ENCODE peak calls at places on chromosomes 1 and 21, in six cellular contexts. V is thyroid gland, S is A549, Q is Peyer's patch, T is spleen, F is thoracic aorta. N is an unnamed sample.

GRCh38 chr1:43993206-43993914 is 2.0 kb downstream of the CCDC24 start:
- DNase-seq in V (no peak), S (no peak), F (no peak), T (no peak), Q (no peak), N (no peak)

GRCh38 chr1:24139159-24139489 is 3.8 kb downstream of the IL22RA1 start:
- DNase-seq in T (no peak), Q (no peak), F (no peak), S (no peak), V (no peak), N (no peak)

GRCh38 chr21:15004721-15005370 is 60.0 kb downstream of the NRIP1 start:
- DNase-seq in F (no peak), T (no peak), Q (no peak), S (no peak), V (no peak), N (no peak)

GRCh38 chr1:26994020-26994745 is 691 bp downstream of the TRNP1 start:
- DNase-seq in V (peak), Q (no peak), T (no peak), S (no peak), F (no peak), N (peak)

GRCh38 chr1:187445066-187445465 is 616.3 kb downstream of the PLA2G4A start:
- DNase-seq in V (no peak), F (no peak), S (no peak), Q (no peak), T (no peak), N (no peak)

GRCh38 chr1:83033682-83034081 is 965.2 kb downstream of the TTLL7 start:
- DNase-seq in S (no peak), V (no peak), Q (no peak), F (no peak), T (no peak), N (no peak)

GRCh38 chr1:225965231-225965630 is 24.2 kb upstream of the LEFTY2 start:
- DNase-seq in S (no peak), F (no peak), V (no peak), T (peak), Q (no peak), N (no peak)

GRCh38 chr21:24023402-24023801 is 1583.9 kb downstream of the MRPL39 start:
- DNase-seq in F (no peak), T (no peak), V (no peak), Q (no peak), S (no peak), N (no peak)

GRCh38 chr1:222790520-222790919 is 24.3 kb upstream of the DISP1 start:
- DNase-seq in V (no peak), T (no peak), F (no peak), Q (no peak), S (no peak), N (no peak)

GRCh38 chr1:179016694-179017382 is 8.9 kb upstream of the FAM20B start:
- DNase-seq in Q (peak), T (peak), F (peak), S (peak), V (peak), N (peak)

GRCh38 chr21:19031956-19032355 is 628.4 kb upstream of the TMPRSS15 start:
- DNase-seq in V (no peak), S (no peak), T (no peak), F (no peak), Q (no peak), N (no peak)

GRCh38 chr1:204721378-204722041 is 36.0 kb upstream of the LRRN2 start:
- DNase-seq in T (no peak), Q (no peak), S (no peak), F (no peak), V (no peak), N (no peak)

GRCh38 chr21:41210405-41211040 is 42.6 kb downstream of the BACE2 start:
- DNase-seq in V (peak), F (no peak), Q (no peak), T (no peak), S (no peak), N (no peak)

GRCh38 chr1:62131093-62131725 is 63.4 kb upstream of the L1TD1 start:
- DNase-seq in F (no peak), S (peak), T (no peak), Q (peak), V (peak), N (peak)

GRCh38 chr1:220810179-220810653 is 23.5 kb downstream of the MTARC1 start:
- DNase-seq in V (peak), T (peak), F (peak), Q (peak), S (peak), N (peak)

GRCh38 chr21:45078877-45079281 is 4.5 kb downstream of the ADARB1 start:
- DNase-seq in Q (peak), V (no peak), S (no peak), F (no peak), T (no peak), N (no peak)

GRCh38 chr21:14584357-14585095 is 38.4 kb upstream of the SAMSN1 start:
- DNase-seq in Q (no peak), V (no peak), T (no peak), S (no peak), F (no peak), N (no peak)

GRCh38 chr1:220278991-220279390 is 6.7 kb upstream of the RAB3GAP2 start:
- DNase-seq in T (no peak), Q (no peak), V (no peak), F (no peak), S (no peak), N (no peak)

GRCh38 chr1:175479521-175480342 is 263.7 kb downstream of the TNR start:
- DNase-seq in T (no peak), V (no peak), S (no peak), Q (no peak), F (no peak), N (no peak)

GRCh38 chr1:240687820-240688219 is 75.9 kb upstream of the GREM2 start:
- DNase-seq in S (no peak), T (no peak), V (no peak), F (no peak), Q (no peak), N (no peak)

GRCh38 chr1:61083014-61083798 is 845 bp downstream of the NFIA start:
- DNase-seq in Q (peak), F (no peak), V (peak), S (peak), T (peak), N (peak)

GRCh38 chr1:7941437-7941793 is 776 bp upstream of the TNFRSF9 start:
- DNase-seq in Q (no peak), S (no peak), T (no peak), V (no peak), F (no peak), N (no peak)

GRCh38 chr1:99533909-99534907 is 111.7 kb upstream of the PALMD start:
- DNase-seq in V (no peak), S (no peak), F (no peak), Q (no peak), T (no peak), N (no peak)

GRCh38 chr1:10969267-10969970 is 43.0 kb upstream of the TARDBP start:
- DNase-seq in T (no peak), Q (no peak), F (no peak), S (no peak), V (no peak), N (no peak)

GRCh38 chr21:29346281-29346680 is 47.6 kb downstream of the BACH1 start:
- DNase-seq in Q (no peak), F (no peak), V (no peak), S (no peak), T (no peak), N (no peak)

GRCh38 chr1:27665016-27665651 is 6.9 kb downstream of the IFI6 start:
- DNase-seq in S (no peak), V (no peak), T (no peak), F (no peak), Q (no peak), N (no peak)

GRCh38 chr1:77068013-77068412 is 151.2 kb downstream of the PIGK start:
- DNase-seq in T (no peak), S (no peak), V (no peak), F (no peak), Q (no peak), N (no peak)

GRCh38 chr1:42745851-42746250 is 5.8 kb upstream of the CLDN19 start:
- DNase-seq in V (no peak), F (no peak), T (no peak), Q (no peak), S (no peak), N (no peak)

GRCh38 chr1:10688409-10688786 is 108.0 kb downstream of the CASZ1 start:
- DNase-seq in T (no peak), S (no peak), F (no peak), V (no peak), Q (no peak), N (no peak)

GRCh38 chr1:114535401-114535800 is 24.4 kb upstream of the TRIM33 start:
- DNase-seq in V (no peak), F (no peak), Q (no peak), S (no peak), T (no peak), N (no peak)

GRCh38 chr1:238063454-238063853 is 172.7 kb upstream of the ZP4 start:
- DNase-seq in S (peak), V (no peak), T (no peak), F (no peak), Q (no peak), N (no peak)

GRCh38 chr21:46149205-46149901 is 6.0 kb downstream of the FTCD start:
- DNase-seq in V (peak), Q (peak), F (no peak), S (no peak), T (peak), N (no peak)

GRCh38 chr1:15167386-15167785 is 13.8 kb downstream of the TMEM51 start:
- DNase-seq in V (no peak), T (no peak), Q (no peak), S (no peak), F (no peak), N (no peak)

GRCh38 chr1:64955093-64956066 is 11.0 kb downstream of the JAK1 start:
- DNase-seq in V (peak), S (no peak), F (no peak), T (peak), Q (peak), N (peak)

GRCh38 chr1:65963161-65963888 is 170.6 kb downstream of the PDE4B start:
- DNase-seq in T (no peak), S (no peak), V (no peak), F (no peak), Q (no peak), N (no peak)

GRCh38 chr21:41766051-41766882 is 585 bp downstream of the RIPK4 start:
- DNase-seq in F (no peak), Q (no peak), S (no peak), T (peak), V (peak), N (no peak)

GRCh38 chr1:228394571-228395394 is 11.9 kb downstream of the TRIM11 start:
- DNase-seq in S (no peak), F (no peak), T (peak), V (peak), Q (peak), N (no peak)

GRCh38 chr1:97895278-97895677 is 25.6 kb downstream of the DPYD start:
- DNase-seq in F (no peak), Q (no peak), T (no peak), S (no peak), V (no peak), N (no peak)

GRCh38 chr1:48302652-48303051 is 80.1 kb downstream of the SLC5A9 start:
- DNase-seq in S (no peak), Q (no peak), F (no peak), T (no peak), V (no peak), N (no peak)

GRCh38 chr1:7374761-7375160 is 396.3 kb upstream of the VAMP3 start:
- DNase-seq in V (no peak), Q (peak), T (peak), S (no peak), F (no peak), N (no peak)

DNA sequence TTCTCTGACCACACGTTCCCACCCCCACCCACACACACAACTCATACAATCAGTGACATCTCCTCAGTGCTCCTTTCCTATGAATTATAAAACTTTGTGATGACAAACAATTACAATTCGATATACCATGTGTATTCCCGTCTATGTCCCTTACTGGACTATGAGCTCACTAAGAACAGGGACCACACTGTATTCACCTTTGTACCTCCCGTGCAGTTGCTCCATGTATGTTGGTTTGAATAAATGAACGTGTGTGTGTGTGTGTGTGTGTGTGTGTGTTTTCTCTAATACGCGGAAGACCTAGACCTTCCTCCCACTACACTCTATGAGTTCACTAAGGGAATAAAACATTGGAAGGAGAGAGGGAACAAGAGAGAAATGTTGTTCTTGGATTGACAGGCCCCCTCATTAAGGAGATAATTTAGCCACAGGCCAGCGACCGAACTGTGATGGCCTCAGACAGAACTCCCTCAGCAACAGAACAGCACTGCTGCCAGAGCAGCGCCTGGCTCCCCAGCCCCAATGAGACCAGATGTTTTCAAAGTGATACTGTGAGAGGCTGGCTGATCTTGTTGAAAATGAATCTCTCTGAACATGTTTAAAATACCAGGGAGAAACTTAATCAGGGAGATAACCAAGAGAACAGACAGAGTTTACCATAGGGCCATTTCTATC is 21.7 kb downstream of the BCAR3 start:
- DNase-seq in F (no peak), V (no peak), Q (no peak), S (no peak), T (no peak), N (peak)
- H3K27ac ChIP-seq in F (peak), V (no peak), Q (no peak), S (peak), T (no peak), N (peak)

GRCh38 chr1:85313888-85314696 is 37.7 kb upstream of the BCL10 start:
- DNase-seq in Q (no peak), F (no peak), V (no peak), T (no peak), S (peak), N (no peak)

GRCh38 chr1:85314726-85315125 is 38.3 kb upstream of the BCL10 start:
- DNase-seq in Q (no peak), T (no peak), F (no peak), S (no peak), V (no peak), N (no peak)

GRCh38 chr1:85316324-85316723 is 39.9 kb upstream of the BCL10 start:
- DNase-seq in T (no peak), Q (no peak), V (no peak), S (no peak), F (no peak), N (no peak)

GRCh38 chr1:85317580-85317979 is 41.1 kb upstream of the BCL10 start:
- DNase-seq in F (no peak), Q (no peak), V (no peak), S (no peak), T (no peak), N (no peak)

DNA sequence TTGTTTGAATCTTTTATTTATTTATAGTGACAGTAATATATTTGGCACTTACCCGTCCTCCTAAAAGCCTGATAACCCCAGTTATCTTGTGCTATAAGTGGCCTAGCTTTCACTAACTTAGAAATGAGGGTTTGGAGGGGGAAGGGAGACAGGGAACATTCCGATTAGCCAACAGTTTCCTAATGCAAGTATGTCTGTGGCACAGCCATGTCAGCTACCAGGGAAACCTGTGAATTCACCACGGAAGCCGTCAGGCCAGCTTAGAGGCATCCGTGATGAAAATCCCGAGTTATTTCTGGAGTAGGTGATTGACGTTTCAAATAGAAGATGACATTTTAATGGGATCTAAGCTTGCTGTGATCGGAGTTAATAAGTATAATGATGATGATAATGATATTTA is 39.4 kb upstream of the BCL10 start:
- DNase-seq in F (no peak), Q (no peak), S (no peak), V (no peak), T (no peak), N (no peak)
- H3K27ac ChIP-seq in F (no peak), Q (no peak), S (peak), V (no peak), T (no peak), N (no peak)

DNA sequence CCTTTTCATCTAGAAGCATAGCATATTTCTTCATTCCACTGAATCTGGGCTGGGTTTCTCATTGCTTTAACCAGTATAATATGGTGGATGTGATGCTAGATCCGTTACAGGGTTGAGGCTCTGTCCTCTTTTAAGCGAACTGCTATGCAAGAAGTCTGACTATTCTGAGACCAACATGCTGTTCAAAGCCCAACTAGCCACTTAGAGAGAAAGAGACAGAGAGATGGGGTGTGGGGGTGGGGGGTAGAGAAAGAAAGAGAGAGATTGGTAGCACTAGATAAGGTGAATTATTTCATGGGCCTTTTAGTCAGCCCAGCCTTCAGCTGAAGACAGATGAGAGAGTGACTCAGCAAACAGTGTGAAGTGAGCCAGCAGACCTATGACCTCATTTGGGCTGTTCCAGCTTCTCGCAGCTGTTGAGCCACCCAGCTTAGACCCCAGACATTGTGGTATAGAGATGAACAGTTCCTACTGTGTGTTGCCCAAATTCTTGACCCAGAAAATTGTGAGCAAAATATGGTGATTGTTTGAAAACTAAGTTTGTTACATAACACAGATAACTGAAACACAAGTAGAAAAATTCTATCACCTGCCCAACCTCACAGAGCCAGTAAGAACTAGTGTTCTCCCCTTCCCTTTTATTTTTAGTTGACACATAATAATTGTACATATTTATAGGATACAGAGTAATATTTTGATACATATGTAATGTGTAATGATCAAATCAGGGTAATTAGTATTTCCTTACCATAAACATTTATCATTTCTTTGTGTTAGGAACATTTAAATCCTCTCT is 40.7 kb upstream of the PRKACB start:
- DNase-seq in T (no peak), S (peak), V (peak), Q (peak), F (no peak), N (peak)
- H3K27ac ChIP-seq in T (no peak), S (peak), V (peak), Q (no peak), F (no peak), N (peak)

DNA sequence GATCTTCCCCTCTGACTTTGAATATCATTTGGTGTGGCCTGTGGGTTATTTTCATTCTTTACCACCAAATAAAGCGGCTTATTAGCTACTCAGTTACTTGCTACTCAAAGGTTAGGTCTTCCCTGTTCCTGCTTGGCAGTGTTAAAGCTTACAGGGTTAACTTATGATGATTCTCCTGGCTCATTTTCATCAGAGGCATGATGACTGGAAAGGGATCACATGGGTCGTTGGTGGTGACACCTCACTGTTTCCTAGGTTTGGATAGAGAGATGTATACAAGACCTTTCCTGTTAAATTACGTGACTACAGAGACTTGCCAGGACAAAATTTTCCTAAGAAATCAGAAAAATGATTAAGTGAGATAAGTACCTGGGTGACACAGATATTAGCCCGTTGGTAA is 27.4 kb downstream of the MRPS6 start:
- DNase-seq in F (no peak), Q (no peak), S (no peak), V (no peak), T (no peak), N (no peak)
- H3K27ac ChIP-seq in F (peak), Q (no peak), S (no peak), V (no peak), T (no peak), N (no peak)

GRCh38 chr1:12346483-12347155 is 116.8 kb downstream of the VPS13D start:
- DNase-seq in V (no peak), F (no peak), Q (no peak), S (peak), T (no peak), N (peak)
- H3K27ac ChIP-seq in V (no peak), F (no peak), Q (peak), S (peak), T (no peak), N (peak)

GRCh38 chr1:212315184-212315583 is 30.0 kb downstream of the PPP2R5A start:
- DNase-seq in F (no peak), V (no peak), S (no peak), T (no peak), Q (no peak), N (no peak)
- H3K27ac ChIP-seq in F (no peak), V (no peak), S (no peak), T (no peak), Q (no peak), N (no peak)

GRCh38 chr1:234687011-234687410 is 77.0 kb upstream of the IRF2BP2 start:
- DNase-seq in F (no peak), Q (no peak), V (no peak), S (no peak), T (no peak), N (no peak)

GRCh38 chr1:234683127-234683855 is 73.3 kb upstream of the IRF2BP2 start:
- DNase-seq in T (no peak), V (no peak), S (no peak), Q (no peak), F (no peak), N (no peak)

GRCh38 chr1:234686035-234686434 is 76.1 kb upstream of the IRF2BP2 start:
- DNase-seq in Q (no peak), V (no peak), S (peak), F (no peak), T (no peak), N (no peak)

GRCh38 chr1:234683856-234684632 is 74.1 kb upstream of the IRF2BP2 start:
- DNase-seq in F (peak), Q (peak), V (peak), S (peak), T (no peak), N (peak)

DNA sequence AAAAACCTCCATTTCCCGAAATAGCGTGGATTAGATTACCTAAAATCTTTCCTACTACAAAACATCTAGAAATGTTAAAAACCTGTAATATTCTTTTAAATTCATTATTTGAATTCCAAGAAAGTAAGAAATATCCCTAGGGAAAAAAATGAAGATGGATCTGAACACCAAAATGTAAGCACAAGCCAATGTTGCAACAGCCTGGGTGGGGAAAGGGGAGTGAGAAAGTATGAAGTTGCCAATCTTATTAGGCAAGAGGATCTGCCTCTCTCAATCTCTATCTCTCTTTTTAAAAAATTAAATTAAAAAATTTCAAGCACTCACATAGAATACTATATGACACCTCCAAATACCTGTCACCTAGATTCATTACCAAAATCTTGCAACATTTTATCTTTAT is 74.9 kb upstream of the IRF2BP2 start:
- DNase-seq in T (no peak), V (no peak), F (no peak), Q (no peak), S (no peak), N (no peak)
- H3K27ac ChIP-seq in T (peak), V (no peak), F (no peak), Q (no peak), S (no peak), N (no peak)

N was measured in hepatocyte.